ENCODE peak calls at places on chromosomes 2 and 18, in ten cellular contexts. L is stimulated activated CD8-positive, alpha-beta memory T cell treated with anti-CD3 and anti-CD28 coated beads, Interleukin-2, amount 100 ng/mL, for 1 hour; F is HT-29; A is heart right ventricle; T is skeletal muscle cell; U is NCI-H774; P is GM04503; D is MCF 10A; K is RPMI8226; M is iris pigment epithelial cell. Q is an unnamed sample.

GRCh38 chr18:59446012-59446411 is 86.9 kb upstream of the LMAN1 start:
- DNase-seq in L (no peak), F (peak), A (no peak), T (no peak), U (no peak), P (no peak), D (peak), K (no peak), M (peak), Q (peak)

GRCh38 chr2:16051046-16051489 is 110.7 kb downstream of the MYCN start:
- DNase-seq in L (no peak), F (no peak), A (no peak), T (no peak), U (no peak), P (no peak), D (no peak), K (no peak), M (no peak), Q (no peak)

GRCh38 chr18:35770360-35770759 is 188.8 kb downstream of the GALNT1 start:
- DNase-seq in L (no peak), F (no peak), A (no peak), T (no peak), U (no peak), P (no peak), D (no peak), K (no peak), M (no peak), Q (no peak)

GRCh38 chr18:62744076-62744705 is 28.9 kb downstream of the PHLPP1 start:
- DNase-seq in L (no peak), F (no peak), A (no peak), T (no peak), U (no peak), P (no peak), D (no peak), K (peak), M (peak), Q (peak)

GRCh38 chr2:75465317-75465998 is 95.3 kb downstream of the EVA1A start:
- DNase-seq in L (no peak), F (no peak), A (no peak), T (no peak), U (peak), P (no peak), D (peak), K (no peak), M (peak), Q (peak)

GRCh38 chr18:77108001-77108692 is 24.4 kb downstream of the MBP start:
- DNase-seq in L (no peak), F (no peak), A (no peak), T (peak), U (no peak), P (peak), D (no peak), K (no peak), M (peak), Q (peak)

GRCh38 chr2:227464356-227464755 is 7.6 kb upstream of the AGFG1 start:
- DNase-seq in L (no peak), F (no peak), A (no peak), T (no peak), U (no peak), P (no peak), D (no peak), K (no peak), M (no peak), Q (no peak)

GRCh38 chr2:68311033-68311432 is 8.7 kb downstream of the CNRIP1 start:
- DNase-seq in L (no peak), F (no peak), A (no peak), T (no peak), U (no peak), P (no peak), D (no peak), K (no peak), M (no peak), Q (no peak)

GRCh38 chr18:49500136-49500921 is 13.3 kb upstream of the C18orf32 start:
- DNase-seq in L (no peak), F (no peak), A (no peak), T (no peak), U (no peak), P (no peak), D (no peak), K (no peak), M (no peak), Q (no peak)

GRCh38 chr2:196939381-196939780 is 12.9 kb upstream of the PGAP1 start:
- DNase-seq in L (no peak), F (peak), A (no peak), T (peak), U (no peak), P (no peak), D (peak), K (no peak), M (peak), Q (no peak)

GRCh38 chr2:229708335-229708734 is 6.0 kb downstream of the DNER start:
- DNase-seq in L (no peak), F (no peak), A (no peak), T (no peak), U (no peak), P (no peak), D (no peak), K (no peak), M (no peak), Q (no peak)

GRCh38 chr18:70183441-70183840 is 22.0 kb downstream of the RTTN start:
- DNase-seq in L (no peak), F (no peak), A (no peak), T (no peak), U (no peak), P (no peak), D (no peak), K (no peak), M (no peak), Q (no peak)

GRCh38 chr2:71884303-71885042 is 263.2 kb downstream of the CYP26B1 start:
- DNase-seq in L (no peak), F (no peak), A (no peak), T (peak), U (no peak), P (no peak), D (peak), K (no peak), M (peak), Q (no peak)

GRCh38 chr2:216478151-216478550 is 20.5 kb upstream of the RPL37A start:
- DNase-seq in L (no peak), F (no peak), A (no peak), T (peak), U (no peak), P (no peak), D (peak), K (no peak), M (peak), Q (no peak)

GRCh38 chr2:102355526-102356380 is at the start of gene IL18R1:
- DNase-seq in L (peak), F (peak), A (peak), T (peak), U (peak), P (peak), D (peak), K (peak), M (peak), Q (peak)

GRCh38 chr2:224121406-224122067 is 82.5 kb upstream of the SERPINE2 start:
- DNase-seq in L (no peak), F (no peak), A (no peak), T (no peak), U (no peak), P (no peak), D (no peak), K (no peak), M (no peak), Q (no peak)

GRCh38 chr2:182445566-182445965 is 18.7 kb upstream of the PDE1A start:
- DNase-seq in L (no peak), F (no peak), A (no peak), T (no peak), U (no peak), P (no peak), D (peak), K (no peak), M (peak), Q (no peak)

GRCh38 chr2:181203916-181204315 is 223.5 kb downstream of the UBE2E3 start:
- DNase-seq in L (no peak), F (no peak), A (no peak), T (no peak), U (no peak), P (peak), D (no peak), K (no peak), M (peak), Q (no peak)

GRCh38 chr2:221425353-221425752 is 146.8 kb downstream of the EPHA4 start:
- DNase-seq in L (no peak), F (no peak), A (no peak), T (no peak), U (no peak), P (no peak), D (no peak), K (no peak), M (no peak), Q (no peak)

GRCh38 chr2:128602038-128602698 is 283.5 kb upstream of the HS6ST1 start:
- DNase-seq in L (no peak), F (no peak), A (no peak), T (no peak), U (no peak), P (no peak), D (no peak), K (no peak), M (no peak), Q (no peak)

GRCh38 chr2:96687711-96688640 is 45.4 kb downstream of the FER1L5 start:
- DNase-seq in L (no peak), F (no peak), A (no peak), T (no peak), U (no peak), P (no peak), D (no peak), K (no peak), M (no peak), Q (no peak)

GRCh38 chr2:67463810-67464209 is 66.7 kb downstream of the ETAA1 start:
- DNase-seq in L (no peak), F (peak), A (no peak), T (no peak), U (peak), P (no peak), D (peak), K (peak), M (no peak), Q (peak)

GRCh38 chr18:59272971-59273935 is at the start of gene RAX:
- DNase-seq in L (no peak), F (no peak), A (no peak), T (no peak), U (no peak), P (no peak), D (no peak), K (no peak), M (peak), Q (peak)

GRCh38 chr18:13266208-13267100 is 47.9 kb downstream of the LDLRAD4 start:
- DNase-seq in L (no peak), F (no peak), A (peak), T (no peak), U (no peak), P (no peak), D (peak), K (no peak), M (no peak), Q (no peak)

Q was measured in NAMALWA.